ENCODE peak calls at places on chromosome 10, in nine cellular contexts. W, L, I, C, X, U, B, N and Z are unnamed samples.

GRCh38 chr10:119331031-119331430 is 123.7 kb downstream of the GRK5 start:
- DNase-seq in W (no peak), L (no peak), I (no peak), B (no peak), C (no peak), U (no peak), N (no peak), X (no peak), Z (no peak)

GRCh38 chr10:119415536-119416527 is 126.7 kb downstream of the RGS10 start:
- DNase-seq in W (no peak), X (no peak), U (no peak), N (no peak), C (no peak), L (no peak), B (no peak), I (no peak), Z (no peak)

GRCh38 chr10:14491814-14492213 is 161.1 kb upstream of the FRMD4A start:
- DNase-seq in C (no peak), N (no peak), I (no peak), L (no peak), X (no peak), U (no peak), W (no peak), B (no peak), Z (no peak)

GRCh38 chr10:51020175-51020574 is 54.1 kb upstream of the PRKG1 start:
- DNase-seq in L (no peak), X (no peak), W (no peak), B (no peak), N (no peak), C (no peak), I (no peak), U (no peak), Z (no peak)

GRCh38 chr10:127013696-127014095 is 108.5 kb downstream of the DOCK1 start:
- DNase-seq in X (no peak), I (no peak), C (no peak), N (no peak), L (no peak), W (no peak), B (no peak), U (no peak), Z (no peak)

GRCh38 chr10:123150986-123151738 is 3.0 kb upstream of the BUB3 start:
- DNase-seq in N (no peak), B (no peak), I (no peak), W (no peak), C (peak; percentile 43), L (no peak), U (no peak), X (no peak), Z (no peak)

GRCh38 chr10:47402681-47403301 is 18.7 kb upstream of the ZNF488 start:
- DNase-seq in I (no peak), W (no peak), U (no peak), C (peak; percentile 83), X (no peak), N (no peak), B (no peak), L (no peak), Z (no peak)

GRCh38 chr10:125824736-125825135 is 1.4 kb downstream of the BCCIP start:
- DNase-seq in C (peak; percentile 31), X (no peak), B (no peak), U (no peak), N (no peak), W (no peak), L (no peak), I (no peak), Z (no peak)

GRCh38 chr10:52280051-52280450 is 34.0 kb upstream of the DKK1 start:
- DNase-seq in L (no peak), B (no peak), C (no peak), W (no peak), I (no peak), U (no peak), X (no peak), N (no peak), Z (no peak)

GRCh38 chr10:133197786-133198185 is 32.2 kb upstream of the UTF1 start:
- DNase-seq in U (no peak), W (no peak), C (no peak), N (no peak), I (no peak), X (no peak), L (no peak), B (no peak), Z (no peak)

GRCh38 chr10:47368431-47369180 is 15.5 kb downstream of the ZNF488 start:
- DNase-seq in N (no peak), C (no peak), B (no peak), X (no peak), U (no peak), W (no peak), I (peak; percentile 25), L (no peak), Z (no peak)

GRCh38 chr10:29443745-29444523 is 155.1 kb downstream of the LYZL1 start:
- DNase-seq in W (no peak), L (no peak), X (no peak), U (no peak), C (no peak), N (no peak), B (no peak), I (no peak), Z (no peak)

GRCh38 chr10:91712315-91712714 is 79.4 kb upstream of the PPP1R3C start:
- DNase-seq in I (no peak), U (no peak), X (no peak), C (no peak), L (no peak), N (no peak), W (no peak), B (no peak), Z (no peak)

GRCh38 chr10:70668454-70668970 is 3.8 kb upstream of the ADAMTS14 start:
- DNase-seq in I (no peak), W (no peak), N (no peak), U (no peak), L (no peak), X (no peak), C (no peak), B (no peak), Z (no peak)

GRCh38 chr10:21516270-21517131 is 9.0 kb downstream of the SKIDA1 start:
- DNase-seq in W (no peak), U (peak; percentile 59), X (no peak), N (no peak), B (no peak), L (no peak), C (peak; percentile 68), I (peak; percentile 71), Z (no peak)

GRCh38 chr10:47366731-47367460 is 17.2 kb downstream of the ZNF488 start:
- DNase-seq in N (no peak), I (peak; percentile 11), C (no peak), U (no peak), L (no peak), X (no peak), B (no peak), W (no peak), Z (no peak)

GRCh38 chr10:63268139-63268797 is 135.1 kb downstream of the NRBF2 start:
- DNase-seq in I (no peak), B (no peak), X (no peak), U (no peak), L (no peak), C (peak; percentile 75), N (peak; percentile 33), W (no peak), Z (no peak)

GRCh38 chr10:110337906-110338305 is 33.2 kb upstream of the SMNDC1 start:
- DNase-seq in U (no peak), B (no peak), L (no peak), I (no peak), N (no peak), W (no peak), X (no peak), C (no peak), Z (no peak)

GRCh38 chr10:132554991-132555647 is 17.5 kb downstream of the INPP5A start:
- DNase-seq in U (no peak), W (no peak), N (no peak), X (peak; percentile 42), B (no peak), L (no peak), I (peak; percentile 52), C (no peak), Z (no peak)

GRCh38 chr10:51602326-51602725 is 97.1 kb downstream of the CSTF2T start:
- DNase-seq in L (no peak), X (no peak), I (no peak), U (no peak), W (no peak), B (no peak), N (no peak), C (no peak), Z (no peak)

GRCh38 chr10:132249824-132250375 is 57.9 kb downstream of the STK32C start:
- DNase-seq in L (no peak), C (no peak), N (no peak), I (no peak), X (no peak), B (no peak), U (no peak), W (no peak), Z (no peak)

GRCh38 chr10:60425392-60426110 is 35.9 kb upstream of the ANK3 start:
- DNase-seq in X (no peak), C (peak; percentile 9), U (no peak), L (no peak), W (no peak), I (no peak), B (no peak), N (no peak), Z (no peak)

GRCh38 chr10:125083576-125083920 is 76.8 kb downstream of the CTBP2 start:
- DNase-seq in X (no peak), B (no peak), N (no peak), L (no peak), C (no peak), I (peak; percentile 55), W (no peak), U (no peak), Z (no peak)

GRCh38 chr10:131269776-131270460 is 41.6 kb downstream of the TCERG1L start:
- DNase-seq in U (no peak), L (no peak), B (no peak), N (peak; percentile 67), W (no peak), C (no peak), I (no peak), X (no peak), Z (peak; percentile 64)

GRCh38 chr10:94212876-94213595 is 149.7 kb downstream of the NOC3L start:
- DNase-seq in U (no peak), X (no peak), B (no peak), I (no peak), N (no peak), W (no peak), L (no peak), C (peak; percentile 32), Z (no peak)

GRCh38 chr10:102616071-102616770 is 28.1 kb upstream of the TRIM8 start:
- DNase-seq in B (no peak), W (no peak), I (no peak), N (no peak), L (no peak), X (no peak), C (no peak), U (no peak), Z (no peak)

GRCh38 chr10:116408716-116409115 is 18.9 kb upstream of the PNLIPRP3 start:
- DNase-seq in I (no peak), W (no peak), B (no peak), X (no peak), C (no peak), U (no peak), L (no peak), N (no peak), Z (no peak)

GRCh38 chr10:119177708-119178370 is 773 bp downstream of the PRDX3 start:
- DNase-seq in X (no peak), B (no peak), W (no peak), C (no peak), I (no peak), N (no peak), L (no peak), U (no peak), Z (no peak)

GRCh38 chr10:123538401-123539320 is 127.5 kb upstream of the GPR26 start:
- DNase-seq in X (no peak), C (no peak), W (no peak), N (no peak), B (no peak), U (no peak), I (no peak), L (no peak), Z (no peak)

GRCh38 chr10:93386496-93387369 is 95.4 kb downstream of the MYOF start:
- DNase-seq in U (no peak), C (no peak), L (no peak), I (no peak), X (no peak), W (no peak), B (no peak), N (no peak), Z (no peak)

GRCh38 chr10:9158675-9159074 is 1104.2 kb downstream of the GATA3 start:
- DNase-seq in C (no peak), X (no peak), I (no peak), U (no peak), W (no peak), N (no peak), L (no peak), B (no peak), Z (no peak)